ENCODE peak calls at places on chromosomes 12 and 14, in four cellular contexts. S is PC-3, A is omental fat pad, E is heart right ventricle. Q is an unnamed sample.

GRCh38 chr14:31561155-31561846 is at the start of gene NUBPL:
- DNase-seq in S (peak), A (peak), E (peak), Q (peak)

GRCh38 chr14:74324945-74325361 is 22.2 kb upstream of the ABCD4 start:
- DNase-seq in S (peak), A (no peak), E (no peak), Q (peak)

GRCh38 chr12:132158677-132159554 is 14.7 kb downstream of the NOC4L start:
- DNase-seq in S (no peak), A (no peak), E (peak), Q (peak)

GRCh38 chr12:18281941-18282340 is 20.6 kb downstream of the PIK3C2G start:
- DNase-seq in S (no peak), A (no peak), E (no peak), Q (no peak)

GRCh38 chr12:57479376-57480115 is at the start of gene ARHGAP9:
- DNase-seq in S (no peak), A (no peak), E (no peak), Q (no peak)

GRCh38 chr12:49893753-49894752 is 9.6 kb downstream of the FAIM2 start:
- DNase-seq in S (peak), A (no peak), E (no peak), Q (peak)

GRCh38 chr12:13941258-13942249 is 39.8 kb downstream of the GRIN2B start:
- DNase-seq in S (peak), A (no peak), E (no peak), Q (peak)

GRCh38 chr14:69298131-69299071 is 38.4 kb downstream of the GALNT16 start:
- DNase-seq in S (no peak), A (no peak), E (no peak), Q (no peak)

GRCh38 chr14:51750542-51750941 is 98.8 kb downstream of the FRMD6 start:
- DNase-seq in S (no peak), A (no peak), E (no peak), Q (peak)

DNA sequence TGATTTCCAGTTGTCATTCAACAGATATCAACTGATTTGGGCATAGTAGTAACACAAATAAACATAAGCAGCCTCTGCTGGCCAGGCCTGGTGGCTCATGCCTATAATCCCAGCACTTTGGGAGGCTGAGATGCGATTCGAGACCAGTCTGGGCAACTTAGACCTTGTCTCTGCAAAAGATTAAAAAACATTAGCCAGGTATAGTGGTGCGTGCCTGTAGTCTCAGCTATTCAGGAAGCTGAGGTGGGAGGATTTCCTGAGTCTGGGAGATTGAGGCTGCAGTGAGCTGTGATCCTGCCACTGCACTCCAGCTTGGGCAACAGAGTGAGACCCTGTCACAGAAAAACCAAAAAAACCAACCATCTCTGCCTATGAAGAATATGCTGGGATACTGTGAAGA is 7.1 kb downstream of the METAP2 start:
- DNase-seq in S (no peak), A (no peak), E (no peak), Q (no peak)
- TF ChIP-seq CTCF in S (no peak), A (no peak), E (no peak), Q (no peak)

GRCh38 chr14:52776816-52777215 is 14.6 kb downstream of the GNPNAT1 start:
- DNase-seq in S (no peak), A (no peak), E (no peak), Q (no peak)
- TF ChIP-seq CTCF in S (no peak), A (no peak), E (no peak), Q (no peak)

DNA sequence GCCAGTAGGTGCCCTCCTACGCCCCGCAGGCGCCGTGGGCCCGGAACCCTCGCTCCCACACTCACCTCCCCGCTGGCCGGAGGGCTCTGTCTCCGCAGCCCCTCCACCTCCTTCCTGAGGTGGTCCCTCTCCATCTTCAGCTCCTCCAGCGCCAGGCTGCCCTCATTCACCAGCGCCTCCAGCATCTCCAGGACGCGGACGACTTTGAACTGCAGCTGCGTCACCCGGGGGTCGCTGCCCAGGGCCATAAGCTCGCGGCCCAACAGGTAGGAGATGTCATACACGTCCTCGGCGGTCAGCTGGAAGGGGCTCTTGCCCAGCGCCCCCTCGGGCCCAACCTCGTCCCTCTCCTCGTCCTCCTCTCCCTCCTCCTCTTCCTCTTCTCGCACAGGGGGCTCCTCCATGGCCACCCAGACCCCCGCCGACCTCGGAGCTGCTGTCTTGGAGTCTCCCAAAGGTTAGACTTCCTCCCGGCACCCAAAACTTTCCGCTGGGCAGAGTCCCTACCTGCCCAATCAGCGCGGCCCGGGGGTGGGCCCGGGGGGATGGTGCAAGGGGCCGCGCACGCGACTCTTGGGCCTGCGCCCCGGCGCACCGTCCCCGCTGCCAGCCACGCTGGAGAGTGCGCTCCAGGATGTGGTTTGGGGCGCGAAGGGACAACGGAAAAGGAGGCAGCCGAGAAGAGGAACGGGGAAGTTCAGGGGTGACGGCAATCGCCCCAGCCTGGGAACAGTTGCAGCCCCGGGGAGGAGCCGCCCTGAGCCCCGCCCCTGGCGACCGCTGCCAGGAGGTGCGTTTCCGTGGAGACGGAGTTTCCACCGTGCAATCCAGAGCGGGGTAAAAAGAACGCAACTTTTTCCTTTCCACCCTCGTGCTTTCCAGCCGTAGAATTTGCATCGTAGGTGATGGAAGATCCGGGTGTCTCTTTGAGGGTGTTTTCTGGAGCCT is at the start of gene RILPL2:
- DNase-seq in S (peak), A (peak), E (peak), Q (peak)
- TF ChIP-seq CTCF in S (peak), A (no peak), E (peak), Q (no peak)

GRCh38 chr12:751192-751827 is 1.1 kb upstream of the WNK1 start:
- DNase-seq in S (peak), A (peak), E (peak), Q (peak)
- TF ChIP-seq CTCF in S (peak), A (no peak), E (peak), Q (peak)

GRCh38 chr12:121400332-121401139 is 618 bp downstream of the RNF34 start:
- DNase-seq in S (peak), A (peak), E (peak), Q (peak)
- TF ChIP-seq CTCF in S (no peak), A (no peak), E (no peak), Q (no peak)

GRCh38 chr14:35079742-35080141 is 33.7 kb downstream of the FAM177A1 start:
- DNase-seq in S (peak), A (no peak), E (no peak), Q (no peak)
- TF ChIP-seq CTCF in S (no peak), A (no peak), E (no peak), Q (no peak)

DNA sequence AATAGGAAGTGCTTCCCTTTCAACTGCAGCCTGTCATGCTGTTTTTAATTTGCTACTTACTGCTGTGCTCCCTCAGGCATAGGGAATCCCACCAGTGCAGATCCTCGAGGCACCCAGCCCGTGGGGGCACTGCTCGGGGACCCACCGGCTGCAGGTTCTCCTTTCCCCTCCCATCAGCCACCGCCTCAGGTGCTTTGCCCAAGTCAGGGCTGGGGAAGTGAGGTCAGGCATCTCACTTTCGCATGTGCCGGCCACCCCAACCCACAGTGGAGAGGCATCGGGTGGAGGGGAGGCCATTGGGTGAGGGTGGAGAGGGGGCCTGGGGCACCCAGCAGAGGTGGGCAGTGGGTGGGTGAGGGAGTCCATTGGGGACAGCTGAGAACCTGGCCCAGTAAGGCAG is 41.9 kb upstream of the MAX start:
- DNase-seq in S (no peak), A (no peak), E (no peak), Q (no peak)
- TF ChIP-seq CTCF in S (no peak), A (no peak), E (no peak), Q (no peak)

Q was measured in MCF 10A.